ENCODE peak calls at places on chromosomes 2 and 18, in nine cellular contexts. W, A, N, L, O, Y, Z, X and C are unnamed samples.

GRCh38 chr2:158291544-158292175 is 164.9 kb downstream of the CCDC148 start:
- DNase-seq in L (no peak), Z (no peak), O (no peak), W (no peak), A (no peak), X (no peak), Y (peak; percentile 30), N (no peak), C (no peak)

GRCh38 chr2:213248637-213249036 is 35.6 kb upstream of the SPAG16 start:
- DNase-seq in Y (peak; percentile 35), X (no peak), A (no peak), Z (no peak), L (no peak), N (no peak), O (no peak), W (no peak), C (no peak)

GRCh38 chr18:49321800-49322461 is 138.5 kb downstream of the DYM start:
- DNase-seq in A (no peak), X (no peak), N (no peak), O (no peak), W (no peak), Y (peak; percentile 53), Z (peak; percentile 14), L (no peak), C (no peak)

GRCh38 chr2:230217424-230217823 is 2.4 kb downstream of the SP110 start:
- DNase-seq in N (no peak), X (no peak), A (no peak), W (no peak), L (no peak), Y (no peak), Z (no peak), O (no peak), C (no peak)

GRCh38 chr2:241443486-241444223 is 64.7 kb downstream of the STK25 start:
- DNase-seq in L (peak; percentile 1), W (no peak), Y (peak; percentile 73), Z (peak; percentile 91), O (peak; percentile 80), N (peak; percentile 49), X (peak; percentile 96), A (no peak), C (peak; percentile 77)

GRCh38 chr2:55010149-55010591 is 40.1 kb downstream of the RTN4 start:
- DNase-seq in A (no peak), Z (peak; percentile 72), O (peak; percentile 19), Y (peak; percentile 63), N (peak; percentile 73), L (no peak), W (peak; percentile 70), X (peak; percentile 46), C (peak; percentile 48)

GRCh38 chr2:163210430-163210918 is 371.9 kb upstream of the KCNH7 start:
- DNase-seq in X (no peak), Y (peak; percentile 62), A (peak; percentile 10), W (no peak), Z (peak; percentile 67), N (no peak), L (no peak), O (no peak), C (no peak)

GRCh38 chr18:35080058-35080457 is 38.8 kb downstream of the MAPRE2 start:
- DNase-seq in N (no peak), W (no peak), L (no peak), Z (no peak), Y (no peak), A (no peak), X (no peak), O (no peak), C (no peak)

GRCh38 chr2:23384551-23385349 is at the start of gene KLHL29:
- DNase-seq in L (peak; percentile 46), W (peak; percentile 29), X (peak; percentile 69), Y (peak; percentile 81), Z (peak; percentile 40), N (peak; percentile 59), O (peak; percentile 62), A (peak; percentile 83), C (peak; percentile 67)

GRCh38 chr2:240989451-240990265 is 8.8 kb upstream of the SNED1 start:
- DNase-seq in W (peak; percentile 18), X (no peak), Y (peak; percentile 60), Z (no peak), N (no peak), O (no peak), A (no peak), L (peak; percentile 7), C (no peak)

GRCh38 chr2:73218298-73218697 is 4.3 kb downstream of the SMYD5 start:
- DNase-seq in N (no peak), L (no peak), A (no peak), O (no peak), X (no peak), Z (no peak), W (no peak), Y (peak; percentile 62), C (no peak)

GRCh38 chr2:121255363-121255762 is 29.6 kb downstream of the TFCP2L1 start:
- DNase-seq in L (no peak), W (no peak), Y (no peak), O (no peak), X (no peak), N (no peak), Z (no peak), A (no peak), C (no peak)

GRCh38 chr2:32965523-32966171 is 18.9 kb downstream of the LTBP1 start:
- DNase-seq in X (no peak), W (no peak), Z (no peak), N (no peak), O (no peak), L (no peak), A (no peak), Y (no peak), C (no peak)

GRCh38 chr2:149744845-149745244 is 157.3 kb upstream of the MMADHC start:
- DNase-seq in W (no peak), Y (no peak), O (no peak), L (no peak), X (no peak), N (no peak), A (no peak), Z (peak; percentile 62), C (no peak)

GRCh38 chr2:11352781-11353537 is 8.5 kb upstream of the ROCK2 start:
- DNase-seq in Y (no peak), N (no peak), A (no peak), W (no peak), Z (no peak), L (no peak), O (no peak), X (no peak), C (no peak)

GRCh38 chr2:10331702-10332401 is 29.1 kb downstream of the HPCAL1 start:
- DNase-seq in O (peak; percentile 36), L (peak; percentile 23), N (no peak), A (no peak), X (peak; percentile 83), Z (no peak), W (peak; percentile 88), Y (no peak), C (peak; percentile 17)

GRCh38 chr2:122414911-122415310 is 659.5 kb downstream of the TSN start:
- DNase-seq in L (peak; percentile 74), W (no peak), A (no peak), X (no peak), Z (no peak), Y (peak; percentile 91), N (no peak), O (no peak), C (no peak)

GRCh38 chr18:9914584-9915290 is 921 bp downstream of the VAPA start:
- DNase-seq in Z (peak; percentile 68), A (no peak), X (peak; percentile 86), N (peak; percentile 85), W (no peak), O (peak; percentile 73), L (no peak), Y (peak; percentile 87), C (peak; percentile 70)

GRCh38 chr2:8134105-8134903 is 547.6 kb upstream of the ID2 start:
- DNase-seq in N (no peak), Y (no peak), X (no peak), W (no peak), A (no peak), O (no peak), Z (no peak), L (peak; percentile 84), C (no peak)

GRCh38 chr2:24495451-24495850 is 4.4 kb downstream of the NCOA1 start:
- DNase-seq in Y (no peak), A (no peak), Z (no peak), X (no peak), N (no peak), W (no peak), O (no peak), L (no peak), C (no peak)

GRCh38 chr2:86747708-86748627 is 27.9 kb downstream of the RMND5A start:
- DNase-seq in N (peak; percentile 67), A (no peak), Z (peak; percentile 25), X (peak; percentile 52), W (no peak), L (no peak), O (no peak), Y (peak; percentile 70), C (no peak)

GRCh38 chr2:233480490-233481202 is 85.9 kb downstream of the USP40 start:
- DNase-seq in X (no peak), Y (no peak), A (no peak), N (no peak), Z (peak; percentile 18), W (no peak), L (peak; percentile 17), O (no peak), C (no peak)

GRCh38 chr2:31729442-31730092 is 148.8 kb upstream of the SRD5A2 start:
- DNase-seq in O (no peak), Y (peak; percentile 68), Z (peak; percentile 29), W (peak; percentile 8), L (peak; percentile 20), X (no peak), A (peak; percentile 23), N (peak; percentile 37), C (no peak)